ENCODE peak calls at places on chromosomes 7 and 10, in seven cellular contexts. K is ascending aorta, L is breast epithelium, G is spleen, R is hepatocyte, Q is GM23338, D is GM23248. S is an unnamed sample.

GRCh38 chr10:81127931-81128330 is 590.2 kb downstream of the SH2D4B start:
- DNase-seq in L (no peak), R (no peak), G (no peak), D (no peak), K (no peak), Q (no peak), S (no peak)

GRCh38 chr10:79020605-79021004 is 48.2 kb upstream of the ZMIZ1 start:
- DNase-seq in K (no peak), D (no peak), G (no peak), Q (no peak), L (no peak), R (no peak), S (no peak)

GRCh38 chr10:118725784-118726507 is 28.8 kb downstream of the CACUL1 start:
- DNase-seq in L (no peak), K (no peak), D (peak; percentile 75), G (no peak), Q (no peak), R (no peak), S (no peak)

GRCh38 chr7:155315977-155316376 is 18.3 kb downstream of the INSIG1 start:
- DNase-seq in K (no peak), D (no peak), R (no peak), Q (no peak), L (no peak), G (no peak), S (no peak)

GRCh38 chr10:43259981-43260761 is 6.7 kb downstream of the RASGEF1A start:
- DNase-seq in L (peak; percentile 17), G (peak; percentile 76), R (no peak), D (no peak), K (no peak), Q (no peak), S (peak; percentile 81)

GRCh38 chr7:143416565-143417149 is 8.0 kb upstream of the EPHA1 start:
- DNase-seq in D (peak; percentile 60), R (peak; percentile 65), Q (peak; percentile 75), K (no peak), L (no peak), G (no peak), S (no peak)

GRCh38 chr7:131027287-131027773 is 293.3 kb upstream of the KLF14 start:
- DNase-seq in R (peak; percentile 38), D (peak; percentile 97), K (no peak), L (no peak), Q (no peak), G (no peak), S (peak; percentile 70)

GRCh38 chr7:157785486-157786186 is 448.8 kb downstream of the DNAJB6 start:
- DNase-seq in L (no peak), D (no peak), K (no peak), G (peak; percentile 62), R (no peak), Q (no peak), S (peak; percentile 41)

GRCh38 chr7:45178241-45179225 is 20.9 kb downstream of the RAMP3 start:
- DNase-seq in L (no peak), K (no peak), Q (peak; percentile 57), D (peak; percentile 17), R (no peak), G (peak; percentile 54), S (no peak)

GRCh38 chr10:3248526-3249255 is 76.1 kb upstream of the PITRM1 start:
- DNase-seq in D (peak; percentile 97), L (no peak), R (peak; percentile 70), K (no peak), Q (no peak), G (no peak), S (no peak)

GRCh38 chr10:97689637-97690036 is 2.6 kb upstream of the AVPI1 start:
- DNase-seq in D (peak; percentile 98), Q (peak; percentile 30), L (no peak), R (no peak), G (peak; percentile 16), K (no peak), S (no peak)

GRCh38 chr10:12165992-12166775 is 29.5 kb downstream of the NUDT5 start:
- DNase-seq in G (no peak), L (no peak), K (no peak), D (no peak), Q (no peak), R (no peak), S (no peak)

GRCh38 chr10:69847883-69848282 is 46.2 kb downstream of the COL13A1 start:
- DNase-seq in Q (no peak), L (no peak), R (no peak), K (no peak), D (peak; percentile 41), G (no peak), S (no peak)

GRCh38 chr10:84525120-84525806 is 196.9 kb downstream of the CCSER2 start:
- DNase-seq in G (no peak), K (no peak), Q (no peak), L (no peak), D (no peak), R (no peak), S (no peak)

GRCh38 chr7:24381919-24382505 is 98.0 kb downstream of the NPY start:
- DNase-seq in R (peak; percentile 54), K (no peak), D (peak; percentile 48), Q (peak; percentile 59), L (no peak), G (no peak), S (no peak)

DNA sequence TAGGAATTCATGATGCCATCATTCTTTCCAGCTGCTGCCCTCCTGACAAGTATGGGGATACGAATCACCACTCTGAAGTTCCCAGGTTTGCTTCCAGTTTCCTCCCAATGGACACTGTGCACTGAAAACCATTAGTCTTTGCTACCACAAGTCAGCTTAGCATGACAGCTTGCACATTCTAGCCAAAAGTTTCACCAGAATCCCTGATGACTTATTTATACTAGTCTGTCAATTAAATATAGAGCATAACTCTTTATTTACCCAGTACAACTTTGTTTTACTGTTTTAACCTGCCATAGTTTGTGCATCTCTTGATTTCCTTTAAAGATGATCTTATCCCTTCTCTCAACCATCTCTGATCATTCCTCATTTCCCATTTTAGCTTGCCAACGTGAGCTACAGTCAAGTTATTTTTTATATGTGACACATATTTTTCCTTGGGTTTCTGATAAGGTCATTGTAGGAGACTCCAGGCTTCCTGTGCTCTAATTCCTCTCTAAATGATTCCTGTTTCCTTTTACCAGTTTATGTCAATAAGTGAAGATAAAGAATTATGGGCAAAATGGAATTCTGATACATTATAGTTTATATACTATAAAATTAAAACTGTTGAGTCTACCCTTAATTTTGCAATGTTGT is 167.5 kb upstream of the MEOX2 start:
- DNase-seq in R (no peak), Q (no peak), D (peak; percentile 36), K (no peak), G (no peak), L (no peak), S (no peak)
- H3K27ac ChIP-seq in R (no peak overlapping the region), Q (no peak overlapping the region), D (no peak overlapping the region), K (peak overlapping the region; percentile 23), G (no peak overlapping the region), L (no peak overlapping the region), S (no peak overlapping the region)

DNA sequence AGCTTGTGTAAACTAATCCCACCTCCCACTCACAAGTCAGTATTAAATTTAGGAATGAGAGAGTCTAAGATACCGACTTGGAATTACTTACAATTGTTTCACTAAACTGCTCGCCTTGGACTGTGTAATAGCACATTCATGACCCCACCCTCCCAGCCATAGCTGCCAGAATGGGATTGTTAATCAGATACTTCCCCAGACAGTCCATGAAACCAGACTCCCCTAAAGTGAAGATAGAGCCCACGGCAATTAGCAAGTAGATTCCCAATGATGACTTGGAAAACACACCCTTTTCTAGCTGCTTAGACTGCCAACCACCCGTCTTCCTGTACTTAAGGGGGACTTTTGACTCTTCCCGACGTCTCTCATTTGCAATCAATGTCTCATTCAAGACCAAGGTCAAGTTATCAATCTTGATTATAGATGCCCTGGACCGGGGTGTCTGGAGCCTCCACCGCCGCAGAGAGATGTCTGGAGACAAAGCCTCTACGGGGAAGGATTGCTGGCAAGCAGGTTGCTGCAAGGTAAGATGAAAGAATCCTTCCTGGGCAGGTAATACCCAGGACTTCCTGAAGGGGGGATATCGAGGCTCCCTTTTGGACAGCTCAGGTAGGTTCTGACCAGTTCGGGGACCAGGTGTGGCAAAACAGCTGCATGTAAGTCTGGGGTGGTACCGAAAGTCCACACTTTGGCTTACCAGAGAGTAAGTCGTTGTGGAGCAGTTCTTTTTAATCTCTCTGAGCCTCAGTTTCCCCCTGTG is 12.6 kb upstream of the CUX1 start:
- DNase-seq in K (no peak), L (no peak), Q (peak; percentile 86), G (peak; percentile 41), D (peak; percentile 42), R (peak; percentile 49), S (no peak)
- H3K4me3 ChIP-seq in K (no peak overlapping the region), L (no peak overlapping the region), Q (peak overlapping the region; percentile 45), G (no peak overlapping the region), D (no peak overlapping the region), R (no peak overlapping the region), S (no peak overlapping the region)

GRCh38 chr10:4840151-4840550 is 14.1 kb downstream of the AKR1E2 start:
- DNase-seq in R (no peak), K (no peak), Q (no peak), G (no peak), D (no peak), L (no peak), S (no peak)
- H3K27me3 ChIP-seq in R (no peaks in the 10 kb centered on the region), K (no peaks in the 10 kb centered on the region), Q (no peaks in the 10 kb centered on the region), G (no peaks in the 10 kb centered on the region), D (no peaks in the 10 kb centered on the region), L (no peaks in the 10 kb centered on the region), S (no peaks in the 10 kb centered on the region)

DNA sequence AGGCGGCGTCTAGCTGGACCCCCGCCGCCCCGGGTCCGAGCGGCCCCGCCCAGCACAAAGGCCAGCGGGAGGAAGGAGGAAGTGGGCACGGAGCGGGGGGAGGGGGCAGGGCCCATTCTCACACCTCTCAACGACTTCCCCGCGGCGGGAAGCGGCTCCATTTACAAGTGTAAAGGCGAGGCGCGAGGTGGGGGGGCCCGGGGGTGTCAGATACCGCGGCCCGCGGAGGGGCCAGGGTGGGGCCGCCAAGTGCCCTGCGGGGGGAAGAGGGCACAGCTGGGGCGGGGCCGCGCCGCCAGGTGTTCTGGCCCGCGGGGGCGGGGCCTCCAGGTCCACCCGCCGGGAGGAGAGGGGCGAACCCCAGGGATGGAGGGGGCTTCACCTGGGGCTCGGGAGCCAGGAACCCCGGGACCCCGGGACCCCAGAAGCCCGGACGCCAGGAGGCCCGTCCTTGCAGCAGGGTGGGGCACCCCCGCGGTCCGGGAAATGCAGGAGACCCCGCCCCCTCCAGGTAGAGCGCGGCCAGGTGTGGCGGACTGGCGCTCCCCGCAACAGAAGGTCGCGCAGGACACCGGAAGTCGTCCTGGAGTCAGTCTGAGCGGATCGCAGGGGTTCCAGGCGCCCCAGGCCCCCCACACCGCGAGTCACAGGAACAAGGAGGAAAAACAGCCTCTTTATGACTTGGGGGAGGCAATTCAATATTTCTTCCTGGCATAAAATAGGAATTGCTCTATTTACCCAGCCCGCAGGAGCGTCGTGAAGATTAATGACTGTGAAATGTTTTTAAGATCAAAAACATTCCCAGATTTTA is 8.3 kb downstream of the CTBP2 start:
- DNase-seq in L (no peak), D (no peak), G (peak; percentile 90), K (no peak), Q (peak; percentile 95), R (peak; percentile 66), S (peak; percentile 78)
- H3K27ac ChIP-seq in L (peak overlapping the region; percentile 87), D (peak overlapping the region; percentile 56), G (no peak overlapping the region), K (peak overlapping the region; percentile 80), Q (peak overlapping the region; percentile 98), R (peak overlapping the region; percentile 99), S (no peak overlapping the region)